ENCODE peak calls at places on chromosomes 1 and 21, in seven cellular contexts. X is iris pigment epithelial cell; H is NCI-H774; R is pancreas; Z is activated CD4-positive, CD25-positive, alpha-beta regulatory T cell treated with anti-CD3 and anti-CD28 coated beads, Interleukin-2, amount 50 U/mL, for 72 hours; F is posterior cingulate gyrus; D is PC-3. B is an unnamed sample.

GRCh38 chr1:61907102-61907501 is 164.8 kb downstream of the PATJ start:
- DNase-seq in R (no peak), F (no peak), H (no peak), D (no peak), X (no peak), Z (no peak), B (no peak)

GRCh38 chr1:194117582-194117981 is 931.2 kb upstream of the B3GALT2 start:
- DNase-seq in F (no peak), H (no peak), Z (no peak), D (no peak), R (no peak), X (no peak), B (no peak)

GRCh38 chr1:2212542-2213491 is 15.3 kb upstream of the SKI start:
- DNase-seq in D (peak; percentile 94), H (no peak), X (peak; percentile 95), F (peak; percentile 88), R (peak; percentile 85), Z (no peak), B (peak; percentile 77)

GRCh38 chr1:111878096-111878495 is 111.4 kb downstream of the KCND3 start:
- DNase-seq in X (no peak), Z (no peak), H (no peak), R (no peak), F (no peak), D (no peak), B (no peak)

GRCh38 chr1:27318137-27318536 is 3.8 kb upstream of the TMEM222 start:
- DNase-seq in D (no peak), R (no peak), F (no peak), X (no peak), Z (no peak), H (no peak), B (no peak)

GRCh38 chr1:150259758-150260669 is 2.4 kb downstream of the CA14 start:
- DNase-seq in F (no peak), X (no peak), Z (no peak), R (peak; percentile 69), D (peak; percentile 76), H (peak; percentile 26), B (peak; percentile 56)

GRCh38 chr1:24770891-24771290 is 25.6 kb downstream of the CLIC4 start:
- DNase-seq in R (no peak), X (peak; percentile 51), D (no peak), Z (no peak), H (no peak), F (no peak), B (no peak)

GRCh38 chr1:81876901-81877750 is 76.4 kb downstream of the ADGRL2 start:
- DNase-seq in Z (no peak), R (no peak), D (no peak), F (no peak), X (peak; percentile 67), H (no peak), B (peak; percentile 64)

GRCh38 chr1:67609942-67610341 is 75.1 kb upstream of the GADD45A start:
- DNase-seq in R (no peak), Z (no peak), X (no peak), H (no peak), F (no peak), D (no peak), B (no peak)

GRCh38 chr1:77313491-77313890 is 31.7 kb downstream of the AK5 start:
- DNase-seq in Z (no peak), X (peak; percentile 38), D (peak; percentile 41), H (no peak), R (peak; percentile 31), F (no peak), B (no peak)

GRCh38 chr1:117740461-117740860 is 134.6 kb downstream of the TENT5C start:
- DNase-seq in R (peak; percentile 82), D (peak; percentile 61), Z (no peak), F (no peak), X (no peak), H (no peak), B (no peak)

GRCh38 chr21:41675574-41675973 is 91.3 kb downstream of the RIPK4 start:
- DNase-seq in F (no peak), R (no peak), H (no peak), X (no peak), Z (no peak), D (no peak), B (no peak)

GRCh38 chr1:65846911-65847310 is 54.2 kb downstream of the PDE4B start:
- DNase-seq in R (no peak), D (no peak), Z (no peak), F (no peak), X (no peak), H (no peak), B (no peak)

GRCh38 chr1:46708121-46708520 is 10.8 kb downstream of the EFCAB14 start:
- DNase-seq in R (no peak), F (no peak), Z (no peak), X (peak; percentile 57), D (no peak), H (no peak), B (no peak)

GRCh38 chr1:231187556-231187955 is 25.7 kb downstream of the TRIM67 start:
- DNase-seq in Z (no peak), D (no peak), X (no peak), F (peak; percentile 83), R (no peak), H (no peak), B (no peak)

GRCh38 chr1:113101588-113101987 is 28.6 kb downstream of the LRIG2 start:
- DNase-seq in R (no peak), F (no peak), Z (no peak), D (peak; percentile 41), H (no peak), X (peak; percentile 62), B (peak; percentile 17)

GRCh38 chr1:240808381-240808780 is 196.4 kb upstream of the GREM2 start:
- DNase-seq in X (no peak), Z (no peak), F (no peak), R (no peak), H (no peak), D (no peak), B (no peak)

GRCh38 chr1:157040802-157041201 is 4.7 kb downstream of the ARHGEF11 start:
- DNase-seq in Z (no peak), X (peak; percentile 94), H (no peak), R (no peak), D (peak; percentile 37), F (no peak), B (no peak)

GRCh38 chr1:213409208-213409631 is 358.2 kb downstream of the RPS6KC1 start:
- DNase-seq in R (no peak), D (no peak), F (no peak), X (no peak), Z (no peak), H (no peak), B (no peak)

B was measured in mammary epithelial cell.